ENCODE peak calls at places on chromosomes 13 and 19, in seven cellular contexts. One of them, this sample, is unnamed.

GRCh38 chr19:19510432-19510831 is 4.9 kb downstream of the TSSK6 start:
- DNase-seq in upper lobe of left lung: no peak
- DNase-seq in hepatic stellate cell: no peak
- DNase-seq in progenitor cell of endocrine pancreas: no peak
- DNase-seq in HT-29: no peak
- DNase-seq in activated CD4-positive, CD25-positive, alpha-beta regulatory T cell: no peak
- DNase-seq in stimulated activated CD8-positive, alpha-beta memory T cell treated with anti-CD3 and anti-CD28 coated beads, Interleukin-2, amount 100 ng/mL, for 1 hour: no peak
- DNase-seq in this sample: no peak

GRCh38 chr19:30117636-30118145 is 175.7 kb downstream of the URI1 start:
- DNase-seq in upper lobe of left lung: no peak
- DNase-seq in hepatic stellate cell: no peak
- DNase-seq in progenitor cell of endocrine pancreas: no peak
- DNase-seq in HT-29: no peak
- DNase-seq in activated CD4-positive, CD25-positive, alpha-beta regulatory T cell: no peak
- DNase-seq in stimulated activated CD8-positive, alpha-beta memory T cell treated with anti-CD3 and anti-CD28 coated beads, Interleukin-2, amount 100 ng/mL, for 1 hour: no peak
- DNase-seq in this sample: no peak

GRCh38 chr13:114101325-114101821 is 31.1 kb downstream of the RASA3 start:
- DNase-seq in upper lobe of left lung: peak; percentile 21
- DNase-seq in hepatic stellate cell: no peak
- DNase-seq in progenitor cell of endocrine pancreas: no peak
- DNase-seq in HT-29: no peak
- DNase-seq in activated CD4-positive, CD25-positive, alpha-beta regulatory T cell: no peak
- DNase-seq in stimulated activated CD8-positive, alpha-beta memory T cell treated with anti-CD3 and anti-CD28 coated beads, Interleukin-2, amount 100 ng/mL, for 1 hour: no peak
- DNase-seq in this sample: no peak

GRCh38 chr19:50025794-50026549 is at the start of gene ZNF473:
- DNase-seq in upper lobe of left lung: peak; percentile 97
- DNase-seq in hepatic stellate cell: peak; percentile 89
- DNase-seq in progenitor cell of endocrine pancreas: peak; percentile 73
- DNase-seq in HT-29: peak; percentile 100
- DNase-seq in activated CD4-positive, CD25-positive, alpha-beta regulatory T cell: peak; percentile 86
- DNase-seq in stimulated activated CD8-positive, alpha-beta memory T cell treated with anti-CD3 and anti-CD28 coated beads, Interleukin-2, amount 100 ng/mL, for 1 hour: peak; percentile 76
- DNase-seq in this sample: peak; percentile 94

GRCh38 chr13:90746230-90746629 is 601.3 kb upstream of the MIR17HG start:
- DNase-seq in upper lobe of left lung: no peak
- DNase-seq in hepatic stellate cell: no peak
- DNase-seq in progenitor cell of endocrine pancreas: no peak
- DNase-seq in HT-29: no peak
- DNase-seq in activated CD4-positive, CD25-positive, alpha-beta regulatory T cell: no peak
- DNase-seq in stimulated activated CD8-positive, alpha-beta memory T cell treated with anti-CD3 and anti-CD28 coated beads, Interleukin-2, amount 100 ng/mL, for 1 hour: no peak
- DNase-seq in this sample: no peak

GRCh38 chr13:112071902-112072530 is 5.1 kb downstream of the SOX1 start:
- DNase-seq in upper lobe of left lung: no peak
- DNase-seq in hepatic stellate cell: no peak
- DNase-seq in progenitor cell of endocrine pancreas: no peak
- DNase-seq in HT-29: no peak
- DNase-seq in activated CD4-positive, CD25-positive, alpha-beta regulatory T cell: no peak
- DNase-seq in stimulated activated CD8-positive, alpha-beta memory T cell treated with anti-CD3 and anti-CD28 coated beads, Interleukin-2, amount 100 ng/mL, for 1 hour: no peak
- DNase-seq in this sample: no peak

GRCh38 chr13:69107436-69107835 is 1000.2 kb upstream of the ATXN8OS start:
- DNase-seq in upper lobe of left lung: no peak
- DNase-seq in hepatic stellate cell: no peak
- DNase-seq in progenitor cell of endocrine pancreas: no peak
- DNase-seq in HT-29: no peak
- DNase-seq in activated CD4-positive, CD25-positive, alpha-beta regulatory T cell: no peak
- DNase-seq in stimulated activated CD8-positive, alpha-beta memory T cell treated with anti-CD3 and anti-CD28 coated beads, Interleukin-2, amount 100 ng/mL, for 1 hour: no peak
- DNase-seq in this sample: no peak

GRCh38 chr13:77580748-77581147 is 45.2 kb downstream of the SCEL start:
- DNase-seq in upper lobe of left lung: no peak
- DNase-seq in hepatic stellate cell: no peak
- DNase-seq in progenitor cell of endocrine pancreas: no peak
- DNase-seq in HT-29: no peak
- DNase-seq in activated CD4-positive, CD25-positive, alpha-beta regulatory T cell: no peak
- DNase-seq in stimulated activated CD8-positive, alpha-beta memory T cell treated with anti-CD3 and anti-CD28 coated beads, Interleukin-2, amount 100 ng/mL, for 1 hour: no peak
- DNase-seq in this sample: no peak

GRCh38 chr13:41492432-41493267 is 35.3 kb downstream of the RGCC start:
- DNase-seq in upper lobe of left lung: no peak
- DNase-seq in hepatic stellate cell: no peak
- DNase-seq in progenitor cell of endocrine pancreas: no peak
- DNase-seq in HT-29: no peak
- DNase-seq in activated CD4-positive, CD25-positive, alpha-beta regulatory T cell: no peak
- DNase-seq in stimulated activated CD8-positive, alpha-beta memory T cell treated with anti-CD3 and anti-CD28 coated beads, Interleukin-2, amount 100 ng/mL, for 1 hour: no peak
- DNase-seq in this sample: no peak